ENCODE peak calls at places on chromosomes 5 and 9, in ten cellular contexts. T is fibroblast of pulmonary artery, G is GM04504, S is iris pigment epithelial cell, N is neural crest cell, V is ecto neural progenitor cell, R is stomach, X is posterior cingulate gyrus, Y is midbrain, Z is GM04503. D is an unnamed sample.

GRCh38 chr5:50724-51499 is 41.1 kb upstream of the PLEKHG4B start:
- DNase-seq in G (no peak), S (no peak), Y (no peak), T (no peak), Z (no peak), R (no peak), V (peak), X (no peak), N (no peak), D (no peak)

GRCh38 chr5:95583992-95584391 is 29.1 kb downstream of the ARSK start:
- DNase-seq in Y (no peak), X (no peak), T (no peak), S (no peak), G (no peak), V (no peak), N (no peak), R (no peak), Z (no peak), D (no peak)

GRCh38 chr9:35679766-35680330 is 6.1 kb downstream of the CA9 start:
- DNase-seq in N (no peak), T (no peak), Y (no peak), G (no peak), Z (no peak), R (no peak), X (no peak), S (no peak), V (no peak), D (no peak)

GRCh38 chr5:76270214-76270613 is 132.9 kb upstream of the IQGAP2 start:
- DNase-seq in G (no peak), S (peak), Z (no peak), X (no peak), N (no peak), V (no peak), Y (no peak), R (no peak), T (no peak), D (no peak)

GRCh38 chr9:91158946-91159345 is 202.8 kb downstream of the AUH start:
- DNase-seq in N (no peak), R (no peak), Z (no peak), X (no peak), S (no peak), T (no peak), V (no peak), Y (no peak), G (no peak), D (no peak)

GRCh38 chr9:136806067-136806466 is 1.7 kb upstream of the RABL6 start:
- DNase-seq in Y (no peak), T (no peak), R (no peak), S (no peak), X (no peak), V (peak), Z (no peak), N (no peak), G (no peak), D (no peak)

GRCh38 chr9:134868751-134869553 is 11.7 kb upstream of the FCN2 start:
- DNase-seq in Z (no peak), S (no peak), X (no peak), G (no peak), Y (no peak), T (no peak), V (no peak), N (no peak), R (no peak), D (no peak)

GRCh38 chr9:99491408-99492259 is 269.6 kb downstream of the SEC61B start:
- DNase-seq in Y (no peak), Z (no peak), R (no peak), X (no peak), S (peak), G (no peak), V (no peak), N (no peak), T (no peak), D (peak)

GRCh38 chr5:88203977-88204735 is 64.5 kb downstream of the TMEM161B start:
- DNase-seq in S (peak), R (no peak), N (peak), Y (no peak), G (no peak), T (no peak), V (peak), X (no peak), Z (no peak), D (no peak)

GRCh38 chr5:128546658-128547281 is 8.7 kb upstream of the FBN2 start:
- DNase-seq in V (no peak), X (no peak), R (no peak), S (no peak), G (no peak), T (peak), N (no peak), Z (no peak), Y (no peak), D (no peak)

GRCh38 chr5:177496111-177497010 is 1.0 kb downstream of the PDLIM7 start:
- DNase-seq in T (peak), G (peak), Z (peak), Y (no peak), S (peak), V (peak), R (peak), N (peak), X (no peak), D (peak)

GRCh38 chr5:1150866-1151265 is 39.0 kb upstream of the SLC12A7 start:
- DNase-seq in Z (no peak), Y (no peak), G (no peak), R (no peak), S (no peak), N (no peak), X (no peak), V (no peak), T (no peak), D (no peak)

GRCh38 chr5:55062039-55062779 is 38.2 kb downstream of the GZMK start:
- DNase-seq in T (no peak), G (no peak), V (no peak), Y (no peak), R (no peak), X (no peak), S (no peak), N (no peak), Z (no peak), D (no peak)

GRCh38 chr5:39780341-39780740 is 355.6 kb upstream of the DAB2 start:
- DNase-seq in G (no peak), V (no peak), N (no peak), S (peak), Y (no peak), R (no peak), Z (no peak), X (no peak), T (peak), D (no peak)

GRCh38 chr5:159533197-159533596 is 202.9 kb upstream of the IL12B start:
- DNase-seq in V (no peak), T (no peak), S (peak), Z (no peak), Y (no peak), G (no peak), X (no peak), R (no peak), N (no peak), D (no peak)

GRCh38 chr5:15983392-15983791 is 196.2 kb downstream of the MARCHF11 start:
- DNase-seq in Z (no peak), X (no peak), T (no peak), Y (no peak), G (no peak), S (no peak), N (no peak), R (no peak), V (no peak), D (no peak)

GRCh38 chr5:170565077-170565476 is 61.3 kb downstream of the KCNIP1 start:
- DNase-seq in R (no peak), Y (peak), G (no peak), Z (no peak), T (no peak), S (no peak), V (no peak), X (peak), N (peak), D (no peak)

GRCh38 chr9:114501786-114502682 is 3.2 kb downstream of the WHRN start:
- DNase-seq in S (peak), N (no peak), Y (peak), V (peak), T (no peak), X (peak), G (no peak), R (no peak), Z (no peak), D (no peak)

GRCh38 chr9:93452710-93453046 is 703 bp downstream of the FAM120AOS start:
- DNase-seq in G (no peak), R (peak), X (no peak), Z (no peak), V (no peak), N (no peak), T (no peak), Y (peak), S (no peak), D (no peak)

GRCh38 chr5:134845335-134845851 is 375 bp upstream of the C5orf24 start:
- DNase-seq in V (no peak), T (peak), R (no peak), X (no peak), Z (no peak), N (no peak), S (no peak), G (no peak), Y (no peak), D (no peak)

GRCh38 chr5:160312139-160312959 is at the start of gene CCNJL:
- DNase-seq in R (peak), S (peak), Y (peak), X (peak), T (peak), G (no peak), N (peak), V (peak), Z (no peak), D (no peak)

GRCh38 chr9:11312976-11313375 is 700.2 kb upstream of the PTPRD start:
- DNase-seq in R (no peak), N (no peak), S (peak), Y (no peak), Z (no peak), X (no peak), T (peak), G (no peak), V (no peak), D (no peak)

GRCh38 chr5:10387690-10388089 is 34.2 kb downstream of the MARCHF6 start:
- DNase-seq in Y (no peak), Z (no peak), V (no peak), G (no peak), T (peak), X (no peak), N (no peak), R (no peak), S (peak), D (peak)

GRCh38 chr5:159459951-159460538 is 129.8 kb upstream of the IL12B start:
- DNase-seq in V (no peak), N (no peak), X (no peak), T (peak), Z (no peak), G (no peak), S (peak), Y (no peak), R (no peak), D (peak)

GRCh38 chr9:93115486-93115885 is 18.6 kb downstream of the NINJ1 start:
- DNase-seq in N (no peak), G (no peak), T (no peak), S (no peak), X (no peak), V (no peak), Z (no peak), R (no peak), Y (no peak), D (no peak)

GRCh38 chr9:79574716-79575242 is 3.0 kb downstream of the TLE4 start:
- DNase-seq in X (no peak), N (no peak), Y (peak), R (no peak), G (no peak), S (peak), Z (no peak), T (no peak), V (no peak), D (no peak)